ENCODE peak calls at places on chromosomes 16 and 17, in nine cellular contexts. P is dorsolateral prefrontal cortex; Y is left lung; J is CD8-positive, alpha-beta T cell; U is neural progenitor cell; S is heart left ventricle; Z is A673; Q is transverse colon; H is IMR-90. T is an unnamed sample.

GRCh38 chr16:2033057-2033911 is 6.6 kb downstream of the NHERF2 start:
- DNase-seq in P (peak), Y (no peak), J (no peak), U (peak), S (peak), Z (peak), Q (peak), H (peak), T (no peak)

GRCh38 chr17:28703552-28704218 is 8.0 kb downstream of the PROCA1 start:
- DNase-seq in P (no peak), Y (no peak), J (no peak), U (no peak), S (no peak), Z (no peak), Q (no peak), H (no peak), T (no peak)

GRCh38 chr17:68511254-68511670 is 968 bp upstream of the PRKAR1A start:
- DNase-seq in P (no peak), Y (no peak), J (no peak), U (no peak), S (no peak), Z (no peak), Q (no peak), H (no peak), T (no peak)

GRCh38 chr16:49250689-49251088 is 30.9 kb downstream of the CBLN1 start:
- DNase-seq in P (no peak), Y (no peak), J (no peak), U (no peak), S (no peak), Z (no peak), Q (no peak), H (no peak), T (no peak)

GRCh38 chr16:1047123-1047522 is 25.4 kb upstream of the SSTR5 start:
- DNase-seq in P (no peak), Y (no peak), J (no peak), U (no peak), S (no peak), Z (no peak), Q (no peak), H (no peak), T (no peak)

GRCh38 chr17:43667506-43668438 is 6.0 kb upstream of the MEOX1 start:
- DNase-seq in P (no peak), Y (no peak), J (no peak), U (no peak), S (no peak), Z (no peak), Q (no peak), H (peak), T (no peak)

GRCh38 chr16:19290860-19291259 is 5.3 kb downstream of the CLEC19A start:
- DNase-seq in P (no peak), Y (no peak), J (no peak), U (peak), S (no peak), Z (no peak), Q (no peak), H (no peak), T (no peak)

GRCh38 chr16:83995756-83996155 is 27.7 kb downstream of the NECAB2 start:
- DNase-seq in P (peak), Y (no peak), J (no peak), U (peak), S (peak), Z (no peak), Q (peak), H (peak), T (no peak)

GRCh38 chr16:8880839-8881510 is 1.2 kb upstream of the LITAFD start:
- DNase-seq in P (no peak), Y (peak), J (no peak), U (no peak), S (no peak), Z (no peak), Q (no peak), H (no peak), T (no peak)

GRCh38 chr17:81420769-81421462 is 25.7 kb downstream of the BAHCC1 start:
- DNase-seq in P (peak), Y (no peak), J (no peak), U (no peak), S (peak), Z (no peak), Q (no peak), H (peak), T (no peak)

DNA sequence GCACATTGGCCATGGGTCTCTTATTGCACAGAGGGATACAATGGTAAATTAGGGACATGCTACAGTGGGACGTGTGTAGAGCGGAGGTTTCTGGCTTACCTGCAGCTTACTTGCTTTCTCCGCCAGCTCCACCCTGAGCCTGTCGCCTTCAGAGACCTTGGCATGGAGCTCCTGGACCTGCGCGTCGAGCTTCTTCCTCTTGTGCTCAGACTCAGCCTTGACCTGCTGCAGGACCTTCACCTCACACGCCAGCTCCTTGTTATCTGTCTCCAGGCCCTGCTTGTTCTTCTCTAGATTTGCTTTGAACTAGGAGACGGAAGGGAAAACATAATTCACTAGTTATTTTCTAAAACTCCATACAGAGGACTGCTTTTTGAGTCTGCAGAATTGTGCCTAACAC is 63.5 kb downstream of the NDEL1 start:
- DNase-seq in P (no peak), Y (no peak), J (no peak), U (no peak), S (no peak), Z (no peak), Q (no peak), H (no peak), T (no peak)
- TF ChIP-seq CTCF in P (no peak), Y (no peak), J (no peak), U (no peak), S (no peak), Z (no peak), Q (no peak), H (no peak), T (no peak)

GRCh38 chr17:83200746-83201145 is 121.3 kb downstream of the METRNL start:
- DNase-seq in P (no peak), Y (peak), J (no peak), U (no peak), S (peak), Z (no peak), Q (no peak), H (no peak), T (no peak)
- H3K4me3 ChIP-seq in P (no peak), Y (no peak), J (no peak), U (no peak), S (no peak), Z (no peak), Q (no peak), H (no peak), T (no peak)

GRCh38 chr17:3765981-3766380 is 35.0 kb downstream of the ITGAE start:
- DNase-seq in P (no peak), Y (peak), J (no peak), U (no peak), S (no peak), Z (no peak), Q (no peak), H (no peak), T (no peak)
- TF ChIP-seq CTCF in P (no peak), Y (no peak), J (no peak), U (no peak), S (no peak), Z (no peak), Q (no peak), H (no peak), T (no peak)

DNA sequence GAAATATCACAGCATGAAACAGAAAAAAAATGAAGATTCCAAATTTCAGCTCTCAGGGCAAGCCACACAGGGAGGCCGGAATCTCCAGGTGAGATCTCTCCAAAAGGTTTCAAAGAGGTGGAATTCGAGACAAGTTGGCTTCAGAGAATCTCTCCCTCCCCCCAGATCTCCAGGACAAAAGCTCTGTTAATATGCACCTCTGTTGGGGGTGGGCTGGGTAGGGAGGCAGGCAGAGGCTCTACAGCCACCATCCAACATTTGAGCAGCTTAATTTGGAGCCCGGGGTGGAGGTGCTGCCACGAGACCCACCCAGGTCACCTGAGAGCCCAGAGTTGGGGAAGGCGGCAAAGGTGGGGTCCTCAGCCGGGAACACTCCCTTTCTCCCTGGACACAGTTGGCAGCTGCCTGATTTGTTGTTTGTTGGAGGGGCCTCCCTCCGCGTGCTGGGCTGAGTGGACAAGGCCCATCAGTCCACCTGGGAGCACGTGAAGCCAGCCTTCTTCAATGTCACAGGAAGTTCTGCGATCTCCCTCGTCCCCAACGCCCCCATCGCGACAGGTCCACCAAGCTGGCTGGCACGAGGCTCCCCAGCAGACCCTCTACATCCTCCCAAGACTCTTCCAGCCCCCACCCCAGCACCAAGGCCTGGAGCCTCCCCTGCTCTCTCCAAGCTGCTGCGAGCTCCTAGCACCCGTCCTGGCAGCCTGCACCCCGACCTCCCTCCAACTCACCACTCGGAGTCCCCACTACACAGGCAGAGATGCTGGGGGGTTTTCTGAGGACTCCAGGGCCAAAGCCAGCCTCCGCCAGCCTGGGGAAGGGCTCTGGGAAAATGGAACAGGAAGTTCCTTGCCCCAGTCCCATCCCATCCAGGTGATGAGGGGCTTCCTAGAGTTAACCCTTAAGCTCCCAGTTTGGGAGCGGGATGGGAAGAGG is at the start of gene ZSCAN10:
- DNase-seq in P (no peak), Y (no peak), J (no peak), U (peak), S (no peak), Z (no peak), Q (no peak), H (no peak), T (no peak)
- H3K4me3 ChIP-seq in P (no peak), Y (peak), J (peak), U (peak), S (peak), Z (no peak), Q (peak), H (peak), T (peak)